ENCODE peak calls at places on chromosome 18, in nine cellular contexts. T, R, W, V, Q, G, P, N and X are unnamed samples.

GRCh38 chr18:58942486-58942885 is 77.8 kb downstream of the ZNF532 start:
- DNase-seq in T (no peak), R (peak), W (no peak), V (no peak), Q (no peak), G (no peak), P (no peak), N (no peak), X (no peak)

GRCh38 chr18:50614838-50615237 is 55.0 kb downstream of the MAPK4 start:
- DNase-seq in T (no peak), R (peak), W (peak), V (no peak), Q (no peak), G (no peak), P (no peak), N (peak), X (no peak)

GRCh38 chr18:57025525-57025924 is 121.4 kb upstream of the BOD1L2 start:
- DNase-seq in T (no peak), R (no peak), W (no peak), V (no peak), Q (no peak), G (no peak), P (no peak), N (no peak), X (no peak)

GRCh38 chr18:13703899-13704298 is 22.5 kb downstream of the FAM210A start:
- DNase-seq in T (no peak), R (no peak), W (peak), V (no peak), Q (no peak), G (no peak), P (no peak), N (no peak), X (no peak)

GRCh38 chr18:6628189-6628588 is 101.3 kb upstream of the ARHGAP28 start:
- DNase-seq in T (no peak), R (no peak), W (no peak), V (no peak), Q (peak), G (no peak), P (no peak), N (no peak), X (no peak)

GRCh38 chr18:56009451-56009850 is 421.5 kb upstream of the TCF4 start:
- DNase-seq in T (no peak), R (no peak), W (no peak), V (no peak), Q (no peak), G (no peak), P (no peak), N (no peak), X (no peak)

GRCh38 chr18:55510809-55511208 is 77.2 kb downstream of the TCF4 start:
- DNase-seq in T (no peak), R (no peak), W (no peak), V (no peak), Q (no peak), G (no peak), P (no peak), N (peak), X (no peak)

GRCh38 chr18:5106730-5107129 is 90.3 kb downstream of the AKAIN1 start:
- DNase-seq in T (no peak), R (no peak), W (no peak), V (no peak), Q (no peak), G (no peak), P (no peak), N (no peak), X (no peak)

GRCh38 chr18:56835331-56835730 is 184.2 kb downstream of the WDR7 start:
- DNase-seq in T (no peak), R (no peak), W (no peak), V (no peak), Q (no peak), G (no peak), P (no peak), N (no peak), X (no peak)

GRCh38 chr18:68275616-68276015 is 439.3 kb downstream of the TMX3 start:
- DNase-seq in T (no peak), R (no peak), W (no peak), V (no peak), Q (no peak), G (no peak), P (no peak), N (no peak), X (no peak)

GRCh38 chr18:217532-218334 is 50.1 kb downstream of the THOC1 start:
- DNase-seq in T (no peak), R (no peak), W (peak), V (no peak), Q (no peak), G (no peak), P (no peak), N (no peak), X (no peak)

GRCh38 chr18:6414118-6414722 is 491 bp downstream of the L3MBTL4 start:
- DNase-seq in T (no peak), R (peak), W (peak), V (no peak), Q (peak), G (no peak), P (no peak), N (peak), X (peak)

GRCh38 chr18:27004056-27004829 is 138.7 kb upstream of the AQP4 start:
- DNase-seq in T (no peak), R (no peak), W (no peak), V (no peak), Q (no peak), G (no peak), P (no peak), N (no peak), X (no peak)

GRCh38 chr18:61870151-61870550 is 22.7 kb downstream of the RNF152 start:
- DNase-seq in T (no peak), R (no peak), W (no peak), V (no peak), Q (no peak), G (no peak), P (no peak), N (no peak), X (no peak)

GRCh38 chr18:715626-716025 is 3.2 kb upstream of the ENOSF1 start:
- DNase-seq in T (no peak), R (no peak), W (no peak), V (no peak), Q (no peak), G (no peak), P (no peak), N (no peak), X (no peak)

GRCh38 chr18:69616114-69616513 is 215.4 kb downstream of the DOK6 start:
- DNase-seq in T (no peak), R (peak), W (no peak), V (no peak), Q (no peak), G (no peak), P (no peak), N (no peak), X (no peak)

GRCh38 chr18:55095579-55095978 is 136.3 kb upstream of the CCDC68 start:
- DNase-seq in T (no peak), R (no peak), W (no peak), V (no peak), Q (no peak), G (peak), P (no peak), N (no peak), X (no peak)

GRCh38 chr18:74610216-74610615 is 12.5 kb downstream of the ZNF407 start:
- DNase-seq in T (no peak), R (no peak), W (no peak), V (no peak), Q (no peak), G (no peak), P (no peak), N (no peak), X (no peak)

GRCh38 chr18:53886066-53886465 is 338.4 kb downstream of the MBD2 start:
- DNase-seq in T (no peak), R (no peak), W (no peak), V (no peak), Q (no peak), G (no peak), P (no peak), N (no peak), X (no peak)

GRCh38 chr18:77115461-77115907 is 17.1 kb downstream of the MBP start:
- DNase-seq in T (no peak), R (no peak), W (no peak), V (no peak), Q (no peak), G (no peak), P (no peak), N (no peak), X (no peak)

GRCh38 chr18:69257861-69258458 is 142.7 kb upstream of the DOK6 start:
- DNase-seq in T (no peak), R (no peak), W (peak), V (no peak), Q (no peak), G (no peak), P (no peak), N (no peak), X (no peak)

GRCh38 chr18:7038330-7038846 is 79.2 kb downstream of the LAMA1 start:
- DNase-seq in T (no peak), R (peak), W (peak), V (peak), Q (peak), G (no peak), P (peak), N (peak), X (peak)

GRCh38 chr18:33735428-33735827 is 157.4 kb downstream of the ASXL3 start:
- DNase-seq in T (no peak), R (no peak), W (no peak), V (no peak), Q (no peak), G (no peak), P (no peak), N (no peak), X (no peak)

GRCh38 chr18:58497845-58498244 is 131.0 kb downstream of the ALPK2 start:
- DNase-seq in T (no peak), R (no peak), W (no peak), V (no peak), Q (no peak), G (no peak), P (no peak), N (no peak), X (no peak)

GRCh38 chr18:78378983-78379382 is 600.6 kb upstream of the SALL3 start:
- DNase-seq in T (no peak), R (no peak), W (no peak), V (no peak), Q (no peak), G (no peak), P (no peak), N (no peak), X (no peak)

GRCh38 chr18:56235061-56235772 is 403.2 kb downstream of the TXNL1 start:
- DNase-seq in T (no peak), R (no peak), W (no peak), V (no peak), Q (no peak), G (no peak), P (no peak), N (no peak), X (no peak)

GRCh38 chr18:42545825-42546224 is 569.7 kb downstream of the RIT2 start:
- DNase-seq in T (no peak), R (no peak), W (no peak), V (no peak), Q (no peak), G (no peak), P (no peak), N (no peak), X (no peak)

GRCh38 chr18:8301427-8302172 is 307.6 kb upstream of the RAB12 start:
- DNase-seq in T (no peak), R (peak), W (peak), V (no peak), Q (no peak), G (no peak), P (no peak), N (no peak), X (no peak)

GRCh38 chr18:3411854-3412268 is 38.1 kb upstream of the TGIF1 start:
- DNase-seq in T (peak), R (peak), W (no peak), V (no peak), Q (peak), G (no peak), P (no peak), N (no peak), X (peak)

GRCh38 chr18:12946549-12947354 is 1.1 kb upstream of the SEH1L start:
- DNase-seq in T (peak), R (no peak), W (peak), V (peak), Q (peak), G (no peak), P (no peak), N (peak), X (peak)

GRCh38 chr18:56889621-56890020 is 238.5 kb downstream of the WDR7 start:
- DNase-seq in T (no peak), R (no peak), W (no peak), V (no peak), Q (no peak), G (no peak), P (no peak), N (no peak), X (no peak)

GRCh38 chr18:43830905-43831304 is 553.6 kb upstream of the SYT4 start:
- DNase-seq in T (no peak), R (no peak), W (no peak), V (no peak), Q (no peak), G (no peak), P (no peak), N (no peak), X (no peak)
- TF ChIP-seq EP300 in T (no peak), R (no peak), W (no peak), V (no peak), Q (no peak), G (no peak), P (no peak), N (no peak), X (no peak)

GRCh38 chr18:41121116-41121826 is 833.8 kb upstream of the PIK3C3 start:
- DNase-seq in T (no peak), R (no peak), W (no peak), V (no peak), Q (no peak), G (no peak), P (no peak), N (no peak), X (no peak)

GRCh38 chr18:41128545-41128944 is 826.5 kb upstream of the PIK3C3 start:
- DNase-seq in T (no peak), R (no peak), W (no peak), V (no peak), Q (no peak), G (no peak), P (no peak), N (no peak), X (no peak)

GRCh38 chr18:41131050-41131449 is 824.0 kb upstream of the PIK3C3 start:
- DNase-seq in T (no peak), R (no peak), W (no peak), V (no peak), Q (no peak), G (no peak), P (no peak), N (no peak), X (no peak)

GRCh38 chr18:41128126-41128525 is 826.9 kb upstream of the PIK3C3 start:
- DNase-seq in T (no peak), R (no peak), W (no peak), V (no peak), Q (no peak), G (no peak), P (no peak), N (no peak), X (no peak)

GRCh38 chr18:41126541-41127235 is 828.3 kb upstream of the PIK3C3 start:
- DNase-seq in T (no peak), R (no peak), W (no peak), V (no peak), Q (no peak), G (no peak), P (no peak), N (no peak), X (no peak)
- TF ChIP-seq EP300 in T (no peak), R (no peak), W (no peak), V (no peak), Q (no peak), G (no peak), P (no peak), N (no peak), X (no peak)

GRCh38 chr18:62982600-62983251 is 267.4 kb downstream of the PHLPP1 start:
- DNase-seq in T (peak), R (peak), W (peak), V (peak), Q (peak), G (no peak), P (peak), N (peak), X (peak)
- TF ChIP-seq EP300 in T (no peak), R (no peak), W (no peak), V (no peak), Q (no peak), G (no peak), P (no peak), N (no peak), X (no peak)

DNA sequence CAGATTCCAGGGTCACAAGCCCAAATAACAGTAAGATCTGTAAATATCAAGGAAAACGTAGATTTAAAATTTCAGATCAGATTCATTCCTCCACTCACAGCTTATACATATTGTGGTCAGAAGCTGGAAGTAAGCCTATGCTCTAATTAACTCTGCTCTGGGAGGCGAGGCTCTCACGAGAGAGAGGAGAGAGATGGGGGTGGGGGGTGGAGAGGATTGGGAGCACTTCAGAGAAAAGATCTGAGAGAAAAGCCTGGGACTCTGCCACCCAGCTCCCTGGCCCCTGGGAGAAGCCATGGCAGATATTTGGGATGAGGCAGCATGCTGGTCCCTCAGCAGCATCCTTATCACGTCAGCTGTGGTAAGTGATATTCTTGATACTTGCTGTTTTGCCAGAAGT is 265.2 kb downstream of the HRH4 start:
- DNase-seq in T (no peak), R (no peak), W (no peak), V (no peak), Q (no peak), G (peak), P (no peak), N (no peak), X (no peak)
- TF ChIP-seq EP300 in T (no peak), R (no peak), W (no peak), V (no peak), Q (no peak), G (no peak), P (no peak), N (no peak), X (no peak)

DNA sequence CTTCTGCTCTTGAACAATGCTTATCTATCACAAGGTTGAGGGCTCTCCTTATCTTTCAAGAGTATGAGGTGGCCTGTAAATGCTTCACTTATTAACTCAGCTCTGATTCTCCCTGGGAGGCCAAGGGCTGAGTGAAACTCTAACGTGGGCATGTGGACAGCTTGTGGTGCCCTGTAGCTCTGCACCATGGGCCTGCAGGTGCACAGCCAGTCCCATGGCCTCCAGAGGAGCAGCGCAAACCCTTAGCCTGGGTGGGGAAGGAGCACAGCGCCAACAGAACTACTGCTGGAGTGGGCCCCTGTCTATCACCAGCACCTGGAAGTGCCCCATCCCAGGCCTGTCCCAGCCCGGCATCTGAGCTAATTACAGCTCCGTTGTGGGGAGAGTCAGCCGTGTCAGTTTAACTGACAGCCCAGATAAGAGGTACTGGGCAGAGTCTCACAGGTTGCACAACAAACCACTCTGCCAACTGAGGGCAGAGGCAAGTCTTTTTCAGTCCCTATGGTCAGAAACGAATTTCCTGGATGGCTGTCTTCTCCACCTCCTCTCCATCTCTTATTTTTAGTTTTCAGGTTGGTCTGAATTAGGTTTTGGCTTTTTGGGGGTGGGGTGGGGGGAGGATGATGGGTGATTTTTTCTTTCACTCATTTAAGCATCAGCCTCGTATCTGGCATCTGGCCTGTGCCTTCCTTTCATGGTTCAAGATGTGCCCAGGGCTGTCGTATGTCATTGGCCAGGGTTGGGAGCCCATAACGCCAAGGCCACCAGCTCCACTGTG is 219.5 kb downstream of the BCL2 start:
- DNase-seq in T (no peak), R (no peak), W (no peak), V (no peak), Q (no peak), G (peak), P (no peak), N (no peak), X (peak)
- TF ChIP-seq EP300 in T (no peak), R (no peak), W (no peak), V (no peak), Q (no peak), G (no peak), P (no peak), N (no peak), X (no peak)

GRCh38 chr18:46942646-46943045 is 25.2 kb downstream of the KATNAL2 start:
- DNase-seq in T (no peak), R (no peak), W (no peak), V (no peak), Q (no peak), G (no peak), P (no peak), N (no peak), X (no peak)

GRCh38 chr18:46950064-46950656 is 32.8 kb downstream of the KATNAL2 start:
- DNase-seq in T (no peak), R (no peak), W (peak), V (peak), Q (no peak), G (no peak), P (no peak), N (no peak), X (no peak)

GRCh38 chr18:46946656-46947282 is 29.4 kb downstream of the KATNAL2 start:
- DNase-seq in T (peak), R (peak), W (no peak), V (peak), Q (peak), G (peak), P (peak), N (peak), X (peak)
- TF ChIP-seq EP300 in T (no peak), R (no peak), W (no peak), V (no peak), Q (no peak), G (no peak), P (no peak), N (no peak), X (no peak)

GRCh38 chr18:22676423-22676822 is 256.7 kb upstream of the RBBP8 start:
- DNase-seq in T (no peak), R (no peak), W (no peak), V (no peak), Q (no peak), G (no peak), P (no peak), N (no peak), X (no peak)
- TF ChIP-seq EP300 in T (no peak), R (no peak), W (no peak), V (no peak), Q (no peak), G (no peak), P (no peak), N (no peak), X (no peak)

GRCh38 chr18:48152549-48152948 is 222.1 kb upstream of the SMAD2 start:
- DNase-seq in T (no peak), R (no peak), W (peak), V (no peak), Q (no peak), G (no peak), P (no peak), N (peak), X (no peak)

GRCh38 chr18:48157956-48158355 is 227.5 kb upstream of the SMAD2 start:
- DNase-seq in T (no peak), R (no peak), W (no peak), V (no peak), Q (no peak), G (no peak), P (no peak), N (no peak), X (no peak)

GRCh38 chr18:48158721-48159120 is 228.3 kb upstream of the SMAD2 start:
- DNase-seq in T (no peak), R (no peak), W (no peak), V (no peak), Q (no peak), G (no peak), P (no peak), N (no peak), X (no peak)

GRCh38 chr18:48153641-48154481 is 223.4 kb upstream of the SMAD2 start:
- DNase-seq in T (no peak), R (no peak), W (peak), V (no peak), Q (peak), G (no peak), P (no peak), N (peak), X (no peak)

DNA sequence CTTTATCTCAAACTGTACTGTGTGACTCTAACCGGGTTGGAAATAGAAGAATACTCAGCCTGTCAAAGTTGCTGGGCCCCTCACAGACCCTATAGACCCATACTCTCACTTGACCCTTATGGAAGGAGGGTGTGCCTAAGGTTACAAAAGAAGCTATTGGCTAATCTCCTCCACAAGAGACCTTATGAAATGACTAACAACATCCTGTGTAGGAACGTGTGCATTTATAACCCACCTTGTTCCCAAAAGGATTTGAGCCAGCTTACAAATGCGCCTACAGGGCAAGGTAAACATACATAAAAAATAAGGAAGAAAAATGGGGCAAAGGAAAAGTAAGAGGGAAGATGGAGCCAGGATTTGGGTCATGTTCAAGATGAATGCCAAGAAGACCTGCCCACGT is 225.4 kb upstream of the SMAD2 start:
- DNase-seq in T (no peak), R (no peak), W (no peak), V (no peak), Q (no peak), G (no peak), P (no peak), N (no peak), X (no peak)
- TF ChIP-seq EP300 in T (no peak), R (no peak), W (no peak), V (no peak), Q (no peak), G (no peak), P (no peak), N (no peak), X (no peak)

GRCh38 chr18:22868831-22869230 is 64.3 kb upstream of the RBBP8 start:
- DNase-seq in T (no peak), R (no peak), W (no peak), V (no peak), Q (no peak), G (no peak), P (no peak), N (no peak), X (no peak)
- TF ChIP-seq EP300 in T (no peak), R (no peak), W (no peak), V (no peak), Q (no peak), G (no peak), P (no peak), N (no peak), X (no peak)